ENCODE peak calls at places on chromosomes 6 and 20, in five cellular contexts. R is A673, B is SK-N-SH, Y is left lung, U is PC-3. G is an unnamed sample. For H3K27me3 and H3K4me1, the result is how much of the 10 kb centered on the place peaks cover.

GRCh38 chr6:166456360-166457156 is 73.8 kb upstream of the MPC1 start:
- DNase-seq in B (no peak), R (peak), U (peak), Y (no peak), G (no peak)

GRCh38 chr6:83097204-83097603 is 29.7 kb downstream of the DOP1A start:
- DNase-seq in Y (no peak), U (no peak), R (no peak), B (no peak), G (no peak)

GRCh38 chr6:113994934-113995342 is 24.0 kb upstream of the HDAC2 start:
- DNase-seq in R (peak), B (peak), Y (no peak), U (peak), G (no peak)

GRCh38 chr20:37336369-37337207 is 9.4 kb upstream of the SRC start:
- DNase-seq in Y (peak), R (no peak), U (no peak), B (peak), G (peak)

GRCh38 chr6:35804996-35805736 is at the start of gene LHFPL5:
- DNase-seq in R (peak), B (peak), Y (peak), U (peak), G (no peak)

GRCh38 chr6:52532457-52532856 is 44.4 kb downstream of the TRAM2 start:
- DNase-seq in U (peak), R (no peak), B (no peak), Y (no peak), G (no peak)

GRCh38 chr6:93779086-93779858 is 359.9 kb upstream of the EPHA7 start:
- DNase-seq in Y (no peak), B (no peak), R (no peak), U (no peak), G (no peak)

GRCh38 chr6:152636675-152637421 is at the start of gene SYNE1:
- DNase-seq in Y (peak), U (no peak), R (peak), B (peak), G (no peak)

GRCh38 chr6:11120273-11121005 is 8.9 kb upstream of the ERVFRD-1 start:
- DNase-seq in Y (no peak), U (peak), B (no peak), R (peak), G (no peak)

GRCh38 chr6:11121851-11122250 is 10.3 kb upstream of the ERVFRD-1 start:
- DNase-seq in R (no peak), U (no peak), B (no peak), Y (no peak), G (no peak)

GRCh38 chr6:11122380-11122779 is 10.9 kb upstream of the ERVFRD-1 start:
- DNase-seq in Y (no peak), U (no peak), B (no peak), R (no peak), G (no peak)

GRCh38 chr6:11126876-11127275 is 15.4 kb upstream of the ERVFRD-1 start:
- DNase-seq in R (no peak), B (no peak), Y (no peak), U (peak), G (no peak)

DNA sequence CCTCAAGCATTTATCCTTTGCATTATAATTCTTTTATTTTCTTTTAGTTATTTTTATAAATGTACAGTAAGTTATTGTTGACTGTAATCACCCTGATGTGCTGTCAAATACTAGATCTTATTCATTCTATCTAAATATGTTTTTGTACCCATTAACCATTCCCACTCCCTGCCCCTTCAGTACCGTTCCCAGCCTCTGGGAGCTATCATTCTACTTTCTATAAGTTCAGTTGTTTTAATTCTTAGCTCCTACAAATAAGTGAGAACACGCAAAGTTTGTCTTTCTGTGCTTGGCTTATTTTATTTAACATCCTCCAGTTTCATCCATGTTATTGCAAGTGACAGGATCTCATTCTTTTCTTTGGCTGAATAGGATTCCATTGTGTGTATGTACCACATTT is 12.5 kb upstream of the ERVFRD-1 start:
- DNase-seq in B (no peak), R (no peak), U (no peak), Y (no peak), G (no peak)
- TF ChIP-seq CTCF in B (peak), R (peak), U (no peak), Y (no peak), G (no peak)

GRCh38 chr20:39069976-39070375 is 107.8 kb downstream of the DHX35 start:
- DNase-seq in U (no peak), Y (no peak), B (no peak), R (no peak), G (no peak)

GRCh38 chr20:39066464-39066863 is 104.3 kb downstream of the DHX35 start:
- DNase-seq in B (peak), U (no peak), Y (no peak), R (no peak), G (no peak)

GRCh38 chr20:39070484-39071231 is 108.5 kb downstream of the DHX35 start:
- DNase-seq in B (no peak), U (peak), Y (no peak), R (no peak), G (no peak)

GRCh38 chr20:39072132-39072531 is 110.0 kb downstream of the DHX35 start:
- DNase-seq in Y (no peak), U (no peak), R (no peak), B (no peak), G (no peak)

GRCh38 chr20:39067526-39068216 is 105.5 kb downstream of the DHX35 start:
- DNase-seq in B (no peak), U (no peak), Y (no peak), R (no peak), G (no peak)
- H3K27me3 ChIP-seq in B (under half), U (under half), Y (under half), R (under half), G (under half)

GRCh38 chr20:6698056-6698455 is 69.4 kb upstream of the BMP2 start:
- DNase-seq in B (no peak), U (peak), R (no peak), Y (no peak), G (no peak)

GRCh38 chr20:6700563-6701328 is 66.7 kb upstream of the BMP2 start:
- DNase-seq in B (no peak), U (no peak), R (no peak), Y (peak), G (no peak)

GRCh38 chr20:6699931-6700562 is 67.4 kb upstream of the BMP2 start:
- DNase-seq in U (no peak), R (no peak), B (no peak), Y (no peak), G (no peak)

GRCh38 chr20:6697228-6697972 is 70.1 kb upstream of the BMP2 start:
- DNase-seq in U (no peak), Y (peak), R (no peak), B (no peak), G (no peak)

DNA sequence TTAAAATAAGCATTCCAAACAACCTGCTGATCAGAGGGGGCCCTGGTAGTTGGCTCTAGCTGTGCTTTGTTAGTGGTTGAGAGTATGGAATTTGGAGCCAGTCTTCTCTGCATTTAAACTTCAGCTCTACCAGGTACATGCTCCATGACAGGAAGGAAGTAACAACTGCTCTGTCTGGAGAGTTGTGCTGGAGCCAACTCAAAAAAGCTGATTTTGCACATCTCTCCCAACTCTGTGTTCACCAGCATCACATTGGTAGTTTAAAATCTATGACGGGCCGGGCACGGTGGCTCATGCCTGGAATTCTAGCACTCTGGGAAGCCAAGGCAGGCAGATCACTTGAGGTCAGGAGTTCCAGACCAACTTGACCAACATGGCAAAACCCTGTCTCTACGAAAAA is 68.8 kb upstream of the BMP2 start:
- DNase-seq in Y (peak), R (no peak), B (no peak), U (no peak), G (no peak)
- H3K4me1 ChIP-seq in Y (under half), R (under half), B (under half), U (under half), G (under half)

DNA sequence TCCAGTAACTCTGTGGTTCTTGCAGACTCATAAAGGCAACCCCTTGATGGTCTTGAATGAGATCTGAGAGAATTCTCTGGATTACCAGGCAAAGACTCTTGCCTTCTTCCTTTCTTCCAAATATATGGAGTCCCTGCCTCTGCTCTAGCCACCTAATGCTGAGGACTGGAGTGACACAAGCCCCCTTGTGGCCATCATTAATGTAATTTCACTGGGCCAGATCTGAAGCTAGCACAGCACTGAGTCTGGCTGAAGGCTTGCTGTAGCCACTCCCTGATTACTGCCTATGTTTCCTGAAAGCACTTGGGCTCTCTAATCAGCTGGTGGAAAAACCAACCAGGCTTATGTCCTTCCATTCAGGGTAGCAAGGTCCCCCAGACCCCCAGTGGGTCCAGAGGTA is 559.3 kb upstream of the IRAK1BP1 start:
- DNase-seq in R (no peak), Y (no peak), U (no peak), B (no peak), G (no peak)
- TF ChIP-seq CTCF in R (no peak), Y (no peak), U (peak), B (peak), G (no peak)

GRCh38 chr20:25063981-25064380 is 6.0 kb upstream of the ACSS1 start:
- DNase-seq in Y (no peak), R (no peak), U (no peak), B (no peak), G (peak)
- H3K27me3 ChIP-seq in Y (under half), R (under half), U (under half), B (half or more), G (under half)

G was measured in Peyer's patch.